ENCODE peak calls at places on chromosomes 4 and X, in six cellular contexts. One of them, this sample, is unnamed.
A peak's percentile ranks its signal among the peaks of the same experiment; 100 is the strongest.

GRCh38 chr4:72817012-72817411 is 248.0 kb upstream of the ADAMTS3 start:
- DNase-seq in NCI-H1694: no peak
- DNase-seq in activated CD4-positive, alpha-beta memory T cell treated with anti-CD3 and anti-CD28 coated beads, Interleukin-2, amount 10 ng/mL, durations not matched to agents 7 days and 5 days: no peak
- DNase-seq in GM20000: no peak
- DNase-seq in IMR-90: no peak
- DNase-seq in esophagus squamous epithelium: no peak
- DNase-seq in this sample: no peak

GRCh38 chrX:133888941-133889340 is 96.5 kb downstream of the GPC3 start:
- DNase-seq in NCI-H1694: no peak
- DNase-seq in esophagus squamous epithelium: no peak
- DNase-seq in GM20000: no peak
- DNase-seq in activated CD4-positive, alpha-beta memory T cell treated with anti-CD3 and anti-CD28 coated beads, Interleukin-2, amount 10 ng/mL, durations not matched to agents 7 days and 5 days: no peak
- DNase-seq in IMR-90: no peak
- DNase-seq in this sample: no peak

GRCh38 chr4:12319765-12320164 is 891.1 kb upstream of the HS3ST1 start:
- DNase-seq in IMR-90: no peak
- DNase-seq in GM20000: no peak
- DNase-seq in NCI-H1694: no peak
- DNase-seq in activated CD4-positive, alpha-beta memory T cell treated with anti-CD3 and anti-CD28 coated beads, Interleukin-2, amount 10 ng/mL, durations not matched to agents 7 days and 5 days: no peak
- DNase-seq in esophagus squamous epithelium: no peak
- DNase-seq in this sample: no peak

GRCh38 chr4:87679449-87680169 is 29.5 kb downstream of the DMP1 start:
- DNase-seq in activated CD4-positive, alpha-beta memory T cell treated with anti-CD3 and anti-CD28 coated beads, Interleukin-2, amount 10 ng/mL, durations not matched to agents 7 days and 5 days: peak; percentile 18
- DNase-seq in GM20000: peak; percentile 31
- DNase-seq in IMR-90: peak; percentile 58
- DNase-seq in esophagus squamous epithelium: no peak
- DNase-seq in NCI-H1694: peak; percentile 11
- DNase-seq in this sample: peak; percentile 2

GRCh38 chrX:39972340-39972739 is 125.4 kb downstream of the BCOR start:
- DNase-seq in IMR-90: peak; percentile 53
- DNase-seq in NCI-H1694: no peak
- DNase-seq in GM20000: no peak
- DNase-seq in esophagus squamous epithelium: no peak
- DNase-seq in activated CD4-positive, alpha-beta memory T cell treated with anti-CD3 and anti-CD28 coated beads, Interleukin-2, amount 10 ng/mL, durations not matched to agents 7 days and 5 days: no peak
- DNase-seq in this sample: no peak

GRCh38 chrX:38940547-38940946 is 139.3 kb downstream of the MID1IP1 start:
- DNase-seq in GM20000: no peak
- DNase-seq in IMR-90: peak; percentile 34
- DNase-seq in NCI-H1694: no peak
- DNase-seq in esophagus squamous epithelium: no peak
- DNase-seq in activated CD4-positive, alpha-beta memory T cell treated with anti-CD3 and anti-CD28 coated beads, Interleukin-2, amount 10 ng/mL, durations not matched to agents 7 days and 5 days: no peak
- DNase-seq in this sample: no peak

GRCh38 chr4:72312032-72312650 is 256.9 kb downstream of the ADAMTS3 start:
- DNase-seq in activated CD4-positive, alpha-beta memory T cell treated with anti-CD3 and anti-CD28 coated beads, Interleukin-2, amount 10 ng/mL, durations not matched to agents 7 days and 5 days: no peak
- DNase-seq in GM20000: no peak
- DNase-seq in esophagus squamous epithelium: no peak
- DNase-seq in NCI-H1694: no peak
- DNase-seq in IMR-90: peak; percentile 89
- DNase-seq in this sample: no peak

GRCh38 chr4:125283702-125284279 is 31.0 kb upstream of the FAT4 start:
- DNase-seq in NCI-H1694: no peak
- DNase-seq in IMR-90: peak; percentile 51
- DNase-seq in GM20000: peak; percentile 24
- DNase-seq in esophagus squamous epithelium: no peak
- DNase-seq in activated CD4-positive, alpha-beta memory T cell treated with anti-CD3 and anti-CD28 coated beads, Interleukin-2, amount 10 ng/mL, durations not matched to agents 7 days and 5 days: no peak
- DNase-seq in this sample: no peak

GRCh38 chr4:7155611-7156071 is 36.7 kb upstream of the SORCS2 start:
- DNase-seq in esophagus squamous epithelium: no peak
- DNase-seq in NCI-H1694: no peak
- DNase-seq in GM20000: no peak
- DNase-seq in IMR-90: no peak
- DNase-seq in activated CD4-positive, alpha-beta memory T cell treated with anti-CD3 and anti-CD28 coated beads, Interleukin-2, amount 10 ng/mL, durations not matched to agents 7 days and 5 days: no peak
- DNase-seq in this sample: no peak

GRCh38 chrX:51420610-51421009 is 75.8 kb downstream of the NUDT11 start:
- DNase-seq in NCI-H1694: no peak
- DNase-seq in IMR-90: peak; percentile 45
- DNase-seq in activated CD4-positive, alpha-beta memory T cell treated with anti-CD3 and anti-CD28 coated beads, Interleukin-2, amount 10 ng/mL, durations not matched to agents 7 days and 5 days: no peak
- DNase-seq in esophagus squamous epithelium: no peak
- DNase-seq in GM20000: no peak
- DNase-seq in this sample: no peak

GRCh38 chr4:36267491-36268254 is 13.7 kb upstream of the DTHD1 start:
- DNase-seq in GM20000: no peak
- DNase-seq in esophagus squamous epithelium: no peak
- DNase-seq in NCI-H1694: no peak
- DNase-seq in IMR-90: no peak
- DNase-seq in activated CD4-positive, alpha-beta memory T cell treated with anti-CD3 and anti-CD28 coated beads, Interleukin-2, amount 10 ng/mL, durations not matched to agents 7 days and 5 days: no peak
- DNase-seq in this sample: no peak

GRCh38 chrX:77275392-77275791 is 171.8 kb upstream of the FGF16 start:
- DNase-seq in GM20000: no peak
- DNase-seq in activated CD4-positive, alpha-beta memory T cell treated with anti-CD3 and anti-CD28 coated beads, Interleukin-2, amount 10 ng/mL, durations not matched to agents 7 days and 5 days: no peak
- DNase-seq in NCI-H1694: no peak
- DNase-seq in IMR-90: no peak
- DNase-seq in esophagus squamous epithelium: no peak
- DNase-seq in this sample: no peak

GRCh38 chr4:122456228-122457106 is at the start of gene IL2:
- DNase-seq in NCI-H1694: no peak
- DNase-seq in IMR-90: no peak
- DNase-seq in GM20000: no peak
- DNase-seq in esophagus squamous epithelium: no peak
- DNase-seq in activated CD4-positive, alpha-beta memory T cell treated with anti-CD3 and anti-CD28 coated beads, Interleukin-2, amount 10 ng/mL, durations not matched to agents 7 days and 5 days: no peak
- DNase-seq in this sample: no peak

GRCh38 chrX:75781618-75782017 is 3.4 kb downstream of the MAGEE2 start:
- DNase-seq in activated CD4-positive, alpha-beta memory T cell treated with anti-CD3 and anti-CD28 coated beads, Interleukin-2, amount 10 ng/mL, durations not matched to agents 7 days and 5 days: no peak
- DNase-seq in esophagus squamous epithelium: no peak
- DNase-seq in NCI-H1694: peak; percentile 4
- DNase-seq in IMR-90: no peak
- DNase-seq in GM20000: no peak
- DNase-seq in this sample: no peak

GRCh38 chrX:29922607-29923006 is 292.8 kb upstream of the MAGEB2 start:
- DNase-seq in GM20000: no peak
- DNase-seq in IMR-90: no peak
- DNase-seq in esophagus squamous epithelium: no peak
- DNase-seq in activated CD4-positive, alpha-beta memory T cell treated with anti-CD3 and anti-CD28 coated beads, Interleukin-2, amount 10 ng/mL, durations not matched to agents 7 days and 5 days: no peak
- DNase-seq in NCI-H1694: no peak
- DNase-seq in this sample: no peak

GRCh38 chr4:35151816-35152572 is 1092.3 kb downstream of the ARAP2 start:
- DNase-seq in GM20000: peak; percentile 4
- DNase-seq in esophagus squamous epithelium: no peak
- DNase-seq in activated CD4-positive, alpha-beta memory T cell treated with anti-CD3 and anti-CD28 coated beads, Interleukin-2, amount 10 ng/mL, durations not matched to agents 7 days and 5 days: no peak
- DNase-seq in NCI-H1694: no peak
- DNase-seq in IMR-90: no peak
- DNase-seq in this sample: no peak

GRCh38 chr4:172892300-172892699 is 276.3 kb upstream of the GALNT7 start:
- DNase-seq in GM20000: no peak
- DNase-seq in NCI-H1694: no peak
- DNase-seq in IMR-90: peak; percentile 3
- DNase-seq in activated CD4-positive, alpha-beta memory T cell treated with anti-CD3 and anti-CD28 coated beads, Interleukin-2, amount 10 ng/mL, durations not matched to agents 7 days and 5 days: no peak
- DNase-seq in esophagus squamous epithelium: no peak
- DNase-seq in this sample: no peak

GRCh38 chr4:108743021-108743420 is 19.8 kb downstream of the ETNPPL start:
- DNase-seq in activated CD4-positive, alpha-beta memory T cell treated with anti-CD3 and anti-CD28 coated beads, Interleukin-2, amount 10 ng/mL, durations not matched to agents 7 days and 5 days: no peak
- DNase-seq in GM20000: no peak
- DNase-seq in esophagus squamous epithelium: no peak
- DNase-seq in NCI-H1694: no peak
- DNase-seq in IMR-90: no peak
- DNase-seq in this sample: no peak

GRCh38 chrX:74343970-74344622 is 40.1 kb downstream of the ZCCHC13 start:
- DNase-seq in esophagus squamous epithelium: no peak
- DNase-seq in NCI-H1694: peak; percentile 86
- DNase-seq in IMR-90: peak; percentile 97
- DNase-seq in GM20000: peak; percentile 45
- DNase-seq in activated CD4-positive, alpha-beta memory T cell treated with anti-CD3 and anti-CD28 coated beads, Interleukin-2, amount 10 ng/mL, durations not matched to agents 7 days and 5 days: peak; percentile 26
- DNase-seq in this sample: peak; percentile 39

GRCh38 chrX:146278381-146278780 is 460.8 kb downstream of the SLITRK2 start:
- DNase-seq in NCI-H1694: no peak
- DNase-seq in activated CD4-positive, alpha-beta memory T cell treated with anti-CD3 and anti-CD28 coated beads, Interleukin-2, amount 10 ng/mL, durations not matched to agents 7 days and 5 days: no peak
- DNase-seq in esophagus squamous epithelium: no peak
- DNase-seq in GM20000: no peak
- DNase-seq in IMR-90: no peak
- DNase-seq in this sample: no peak

GRCh38 chr4:160928482-160928881 is 1235.3 kb downstream of the FSTL5 start:
- DNase-seq in IMR-90: no peak
- DNase-seq in esophagus squamous epithelium: no peak
- DNase-seq in GM20000: no peak
- DNase-seq in activated CD4-positive, alpha-beta memory T cell treated with anti-CD3 and anti-CD28 coated beads, Interleukin-2, amount 10 ng/mL, durations not matched to agents 7 days and 5 days: no peak
- DNase-seq in NCI-H1694: no peak
- DNase-seq in this sample: no peak

GRCh38 chr4:78298618-78299017 is 241.5 kb downstream of the FRAS1 start:
- DNase-seq in GM20000: no peak
- DNase-seq in IMR-90: peak; percentile 58
- DNase-seq in esophagus squamous epithelium: no peak
- DNase-seq in activated CD4-positive, alpha-beta memory T cell treated with anti-CD3 and anti-CD28 coated beads, Interleukin-2, amount 10 ng/mL, durations not matched to agents 7 days and 5 days: no peak
- DNase-seq in NCI-H1694: no peak
- DNase-seq in this sample: no peak

GRCh38 chr4:169823685-169824084 is 65.9 kb upstream of the HPF1 start:
- DNase-seq in GM20000: peak; percentile 43
- DNase-seq in activated CD4-positive, alpha-beta memory T cell treated with anti-CD3 and anti-CD28 coated beads, Interleukin-2, amount 10 ng/mL, durations not matched to agents 7 days and 5 days: peak; percentile 20
- DNase-seq in NCI-H1694: no peak
- DNase-seq in esophagus squamous epithelium: no peak
- DNase-seq in IMR-90: peak; percentile 60
- DNase-seq in this sample: no peak

GRCh38 chrX:106000203-106000602 is 38.3 kb downstream of the SERPINA7 start:
- DNase-seq in IMR-90: no peak
- DNase-seq in esophagus squamous epithelium: no peak
- DNase-seq in NCI-H1694: no peak
- DNase-seq in GM20000: no peak
- DNase-seq in activated CD4-positive, alpha-beta memory T cell treated with anti-CD3 and anti-CD28 coated beads, Interleukin-2, amount 10 ng/mL, durations not matched to agents 7 days and 5 days: no peak
- DNase-seq in this sample: no peak

GRCh38 chrX:117808413-117808812 is 308.2 kb downstream of the KLHL13 start:
- DNase-seq in NCI-H1694: no peak
- DNase-seq in GM20000: no peak
- DNase-seq in activated CD4-positive, alpha-beta memory T cell treated with anti-CD3 and anti-CD28 coated beads, Interleukin-2, amount 10 ng/mL, durations not matched to agents 7 days and 5 days: no peak
- DNase-seq in IMR-90: no peak
- DNase-seq in esophagus squamous epithelium: no peak
- DNase-seq in this sample: no peak

GRCh38 chr4:60463846-60464502 is 736.2 kb upstream of the ADGRL3 start:
- DNase-seq in esophagus squamous epithelium: no peak
- DNase-seq in GM20000: no peak
- DNase-seq in IMR-90: no peak
- DNase-seq in activated CD4-positive, alpha-beta memory T cell treated with anti-CD3 and anti-CD28 coated beads, Interleukin-2, amount 10 ng/mL, durations not matched to agents 7 days and 5 days: no peak
- DNase-seq in NCI-H1694: no peak
- DNase-seq in this sample: no peak

GRCh38 chrX:41695464-41695863 is 6.7 kb downstream of the GPR34 start:
- DNase-seq in IMR-90: peak; percentile 74
- DNase-seq in NCI-H1694: no peak
- DNase-seq in activated CD4-positive, alpha-beta memory T cell treated with anti-CD3 and anti-CD28 coated beads, Interleukin-2, amount 10 ng/mL, durations not matched to agents 7 days and 5 days: peak; percentile 34
- DNase-seq in GM20000: no peak
- DNase-seq in esophagus squamous epithelium: no peak
- DNase-seq in this sample: no peak

GRCh38 chr4:152310223-152310622 is 225.7 kb downstream of the FBXW7 start:
- DNase-seq in NCI-H1694: no peak
- DNase-seq in GM20000: no peak
- DNase-seq in esophagus squamous epithelium: no peak
- DNase-seq in activated CD4-positive, alpha-beta memory T cell treated with anti-CD3 and anti-CD28 coated beads, Interleukin-2, amount 10 ng/mL, durations not matched to agents 7 days and 5 days: no peak
- DNase-seq in IMR-90: peak; percentile 82
- DNase-seq in this sample: no peak

GRCh38 chr4:139530833-139531427 is 25.1 kb downstream of the SETD7 start:
- DNase-seq in GM20000: peak; percentile 70
- DNase-seq in activated CD4-positive, alpha-beta memory T cell treated with anti-CD3 and anti-CD28 coated beads, Interleukin-2, amount 10 ng/mL, durations not matched to agents 7 days and 5 days: peak; percentile 57
- DNase-seq in NCI-H1694: peak; percentile 29
- DNase-seq in esophagus squamous epithelium: no peak
- DNase-seq in IMR-90: no peak
- DNase-seq in this sample: no peak

GRCh38 chr4:110869862-110870577 is 247.1 kb upstream of the PITX2 start:
- DNase-seq in GM20000: peak; percentile 12
- DNase-seq in activated CD4-positive, alpha-beta memory T cell treated with anti-CD3 and anti-CD28 coated beads, Interleukin-2, amount 10 ng/mL, durations not matched to agents 7 days and 5 days: no peak
- DNase-seq in IMR-90: peak; percentile 25
- DNase-seq in NCI-H1694: no peak
- DNase-seq in esophagus squamous epithelium: no peak
- DNase-seq in this sample: peak; percentile 13

This sample was measured in GM12878.